ENCODE peak calls at places on chromosome 16, in eight cellular contexts. C is NCI-H187, R is Karpas-422, A is hypothalamus, M is NCI-H2029, K is HFF-Myc, J is AG09319, X is AG10803. Z is an unnamed sample.

GRCh38 chr16:81668243-81669097 is 110.6 kb upstream of the PLCG2 start:
- DNase-seq in K (no peak), X (no peak), A (no peak), M (no peak), C (no peak), R (no peak), J (no peak), Z (no peak)

GRCh38 chr16:8963825-8964441 is at the start of gene USP7:
- DNase-seq in A (peak; percentile 67), C (peak; percentile 59), K (peak; percentile 36), M (peak; percentile 84), R (peak; percentile 96), J (peak; percentile 73), X (peak; percentile 89), Z (peak; percentile 89)

GRCh38 chr16:27400751-27401620 is 988 bp upstream of the IL21R start:
- DNase-seq in A (no peak), C (no peak), R (no peak), K (no peak), M (no peak), J (no peak), X (peak; percentile 63), Z (peak; percentile 47)

GRCh38 chr16:57736419-57737281 is 1.1 kb downstream of the KATNB1 start:
- DNase-seq in A (peak; percentile 34), K (peak; percentile 30), R (peak; percentile 56), M (peak; percentile 43), X (peak; percentile 86), J (peak; percentile 23), C (no peak), Z (peak; percentile 55)

GRCh38 chr16:75289189-75289588 is 37.8 kb upstream of the BCAR1 start:
- DNase-seq in A (no peak), M (no peak), R (no peak), C (no peak), J (no peak), K (no peak), X (peak; percentile 34), Z (no peak)

GRCh38 chr16:22206847-22207714 is 1.0 kb downstream of the EEF2K start:
- DNase-seq in C (no peak), R (peak; percentile 87), J (no peak), K (no peak), A (peak; percentile 50), X (peak; percentile 67), M (peak; percentile 56), Z (peak; percentile 68)

GRCh38 chr16:55426865-55427484 is 52.0 kb upstream of the MMP2 start:
- DNase-seq in R (no peak), M (peak; percentile 12), C (no peak), X (no peak), J (no peak), K (no peak), A (no peak), Z (no peak)

GRCh38 chr16:85259115-85259830 is 147.0 kb upstream of the CIBAR2 start:
- DNase-seq in A (no peak), X (no peak), R (no peak), M (no peak), C (no peak), K (no peak), J (no peak), Z (peak; percentile 78)

GRCh38 chr16:14475370-14476139 is 154.5 kb downstream of the PARN start:
- DNase-seq in J (no peak), A (no peak), M (peak; percentile 68), R (no peak), C (no peak), K (no peak), X (no peak), Z (no peak)

GRCh38 chr16:4860727-4861342 is 13.6 kb downstream of the UBN1 start:
- DNase-seq in R (no peak), A (no peak), X (no peak), K (no peak), C (no peak), M (no peak), J (no peak), Z (no peak)

GRCh38 chr16:56824335-56824734 is 40.7 kb upstream of the SLC12A3 start:
- DNase-seq in M (peak; percentile 2), C (no peak), R (no peak), J (no peak), A (no peak), X (peak; percentile 33), K (no peak), Z (peak; percentile 16)

GRCh38 chr16:73064227-73064995 is 16.5 kb upstream of the ZFHX3 start:
- DNase-seq in R (peak; percentile 40), C (no peak), M (no peak), A (no peak), K (no peak), X (peak; percentile 71), J (no peak), Z (no peak)

GRCh38 chr16:70434489-70435260 is 4.2 kb downstream of the ST3GAL2 start:
- DNase-seq in K (no peak), A (no peak), M (no peak), X (no peak), C (no peak), J (no peak), R (no peak), Z (peak; percentile 31)

GRCh38 chr16:89007371-89008249 is 30.6 kb upstream of the CBFA2T3 start:
- DNase-seq in X (no peak), K (no peak), A (no peak), C (no peak), R (no peak), J (no peak), M (no peak), Z (no peak)

GRCh38 chr16:8962393-8963009 is 1.2 kb downstream of the USP7 start:
- DNase-seq in X (no peak), K (no peak), C (no peak), R (peak; percentile 84), J (no peak), A (no peak), M (no peak), Z (peak; percentile 89)

GRCh38 chr16:87319011-87319410 is 1.8 kb upstream of the C16orf95 start:
- DNase-seq in K (no peak), X (no peak), J (no peak), A (no peak), R (no peak), C (no peak), M (no peak), Z (no peak)

GRCh38 chr16:77191259-77191969 is 424 bp downstream of the MON1B start:
- DNase-seq in X (peak; percentile 17), J (no peak), A (peak; percentile 23), M (no peak), R (peak; percentile 66), K (no peak), C (no peak), Z (peak; percentile 57)

GRCh38 chr16:24721830-24722238 is 7.6 kb upstream of the TNRC6A start:
- DNase-seq in J (no peak), C (no peak), M (no peak), K (no peak), A (no peak), X (no peak), R (no peak), Z (no peak)

GRCh38 chr16:49824600-49824999 is 31.3 kb downstream of the ZNF423 start:
- DNase-seq in A (no peak), C (no peak), M (no peak), X (no peak), K (no peak), R (no peak), J (no peak), Z (no peak)

GRCh38 chr16:85627102-85627834 is 14.1 kb downstream of the GSE1 start:
- DNase-seq in M (no peak), R (no peak), J (no peak), X (no peak), A (no peak), K (no peak), C (no peak), Z (no peak)

GRCh38 chr16:11627822-11628457 is 40.3 kb upstream of the SNN start:
- DNase-seq in C (no peak), K (no peak), R (no peak), J (peak; percentile 78), X (peak; percentile 76), A (no peak), M (no peak), Z (no peak)

GRCh38 chr16:15502041-15502725 is 67.8 kb downstream of the BMERB1 start:
- DNase-seq in A (no peak), M (no peak), K (peak; percentile 87), J (no peak), R (no peak), C (no peak), X (peak; percentile 83), Z (no peak)